ENCODE peak calls at places on chromosome 6, in four cellular contexts. H is hippocampal formation; S is T-helper 9 cell; G is CD4-positive, alpha-beta T cell. J is an unnamed sample.

GRCh38 chr6:33306356-33306755 is 7.5 kb downstream of the TAPBP start:
- DNase-seq in H (no peak), S (no peak), G (no peak), J (no peak)

GRCh38 chr6:45685076-45685475 is 307.3 kb upstream of the SUPT3H start:
- DNase-seq in H (no peak), S (no peak), G (no peak), J (no peak)

GRCh38 chr6:76876922-76877553 is 586.3 kb downstream of the HTR1B start:
- DNase-seq in H (no peak), S (no peak), G (no peak), J (no peak)

GRCh38 chr6:80460396-80460912 is 354.0 kb downstream of the BCKDHB start:
- DNase-seq in H (no peak), S (no peak), G (no peak), J (no peak)

GRCh38 chr6:127933852-127934840 is 33.3 kb upstream of the THEMIS start:
- DNase-seq in H (no peak), S (no peak), G (peak), J (no peak)

GRCh38 chr6:81553246-81553645 is 199.2 kb downstream of the TENT5A start:
- DNase-seq in H (no peak), S (no peak), G (no peak), J (no peak)

GRCh38 chr6:36940027-36940426 is 14.5 kb upstream of the PI16 start:
- DNase-seq in H (no peak), S (no peak), G (no peak), J (no peak)

GRCh38 chr6:147200711-147201110 is 3.5 kb upstream of the STXBP5 start:
- DNase-seq in H (no peak), S (no peak), G (no peak), J (no peak)

GRCh38 chr6:107769053-107769658 is 55.0 kb downstream of the SCML4 start:
- DNase-seq in H (no peak), S (no peak), G (no peak), J (no peak)

GRCh38 chr6:11410539-11411307 is 126.8 kb upstream of the TMEM170B start:
- DNase-seq in H (no peak), S (no peak), G (no peak), J (no peak)

GRCh38 chr6:14066782-14067406 is 50.7 kb upstream of the CD83 start:
- DNase-seq in H (no peak), S (no peak), G (no peak), J (no peak)

GRCh38 chr6:18262812-18263560 is 1.3 kb downstream of the DEK start:
- DNase-seq in H (no peak), S (peak), G (peak), J (no peak)

GRCh38 chr6:30397697-30398096 is 52.7 kb downstream of the RPP21 start:
- DNase-seq in H (no peak), S (no peak), G (no peak), J (no peak)

GRCh38 chr6:107101661-107102413 is 13.5 kb downstream of the BEND3 start:
- DNase-seq in H (no peak), S (no peak), G (no peak), J (no peak)

GRCh38 chr6:117142145-117142544 is 123.2 kb upstream of the VGLL2 start:
- DNase-seq in H (no peak), S (no peak), G (no peak), J (no peak)

GRCh38 chr6:90846824-90847223 is 260.0 kb upstream of the MAP3K7 start:
- DNase-seq in H (no peak), S (no peak), G (no peak), J (no peak)

GRCh38 chr6:33692760-33693158 is 18.7 kb downstream of the UQCC2 start:
- DNase-seq in H (no peak), S (peak), G (peak), J (peak)

GRCh38 chr6:151060096-151060741 is 179.5 kb upstream of the AKAP12 start:
- DNase-seq in H (no peak), S (no peak), G (no peak), J (no peak)

GRCh38 chr6:30735668-30736314 is 6.7 kb downstream of the FLOT1 start:
- DNase-seq in H (no peak), S (no peak), G (no peak), J (no peak)

GRCh38 chr6:163620670-163621330 is 206.3 kb downstream of the QKI start:
- DNase-seq in H (no peak), S (no peak), G (no peak), J (no peak)

GRCh38 chr6:83853178-83853967 is at the start of gene RIPPLY2:
- DNase-seq in H (peak), S (no peak), G (no peak), J (no peak)

GRCh38 chr6:73421534-73421933 is 26.9 kb downstream of the DDX43 start:
- DNase-seq in H (no peak), S (no peak), G (no peak), J (no peak)

GRCh38 chr6:158653577-158654354 is 3.9 kb downstream of the SYTL3 start:
- DNase-seq in H (no peak), S (peak), G (peak), J (peak)

GRCh38 chr6:81031429-81031828 is 721.1 kb downstream of the TENT5A start:
- DNase-seq in H (no peak), S (no peak), G (no peak), J (no peak)

GRCh38 chr6:3001773-3002293 is 2.1 kb downstream of the NQO2 start:
- DNase-seq in H (no peak), S (no peak), G (no peak), J (no peak)

GRCh38 chr6:25306379-25306778 is 27.2 kb downstream of the CARMIL1 start:
- DNase-seq in H (no peak), S (no peak), G (no peak), J (no peak)

GRCh38 chr6:124282541-124282940 is 478.9 kb downstream of the NKAIN2 start:
- DNase-seq in H (no peak), S (no peak), G (no peak), J (no peak)

GRCh38 chr6:116268589-116269293 is 11.0 kb downstream of the TSPYL1 start:
- DNase-seq in H (no peak), S (no peak), G (no peak), J (no peak)

J was measured in effector CD8-positive, alpha-beta T cell.